ENCODE peak calls at places on chromosomes 2 and 18, in six cellular contexts. Q, Y, S, V, G and E are unnamed samples.

GRCh38 chr2:150900913-150901312 is 360.8 kb downstream of the RBM43 start:
- DNase-seq in Q (no peak), Y (no peak), S (no peak), V (no peak), G (no peak), E (no peak)

GRCh38 chr18:56702946-56703345 is 51.8 kb downstream of the WDR7 start:
- DNase-seq in Q (no peak), Y (no peak), S (no peak), V (no peak), G (no peak), E (peak; percentile 46)

GRCh38 chr2:161048317-161048716 is 111.9 kb upstream of the TANK start:
- DNase-seq in Q (no peak), Y (no peak), S (no peak), V (no peak), G (no peak), E (no peak)

GRCh38 chr2:211722928-211723327 is 815.7 kb downstream of the ERBB4 start:
- DNase-seq in Q (no peak), Y (no peak), S (no peak), V (no peak), G (no peak), E (no peak)

GRCh38 chr2:139048017-139048416 is 267.8 kb upstream of the NXPH2 start:
- DNase-seq in Q (no peak), Y (no peak), S (no peak), V (no peak), G (no peak), E (no peak)

GRCh38 chr2:74006424-74006823 is 21.7 kb downstream of the TET3 start:
- DNase-seq in Q (no peak), Y (no peak), S (peak; percentile 40), V (peak; percentile 14), G (no peak), E (no peak)

GRCh38 chr2:200052627-200053026 is 97.2 kb downstream of the MAIP1 start:
- DNase-seq in Q (no peak), Y (no peak), S (no peak), V (no peak), G (no peak), E (no peak)

GRCh38 chr2:30797381-30798015 is 9.7 kb downstream of the CAPN13 start:
- DNase-seq in Q (no peak), Y (no peak), S (no peak), V (no peak), G (no peak), E (no peak)

GRCh38 chr2:7467782-7468447 is 550.7 kb downstream of the RNF144A start:
- DNase-seq in Q (no peak), Y (no peak), S (no peak), V (no peak), G (no peak), E (no peak)

GRCh38 chr2:25558262-25558661 is 115.1 kb downstream of the DTNB start:
- DNase-seq in Q (no peak), Y (peak; percentile 57), S (no peak), V (no peak), G (no peak), E (peak; percentile 87)

GRCh38 chr2:181952413-181953226 is 33.0 kb upstream of the PPP1R1C start:
- DNase-seq in Q (no peak), Y (no peak), S (no peak), V (no peak), G (no peak), E (no peak)

GRCh38 chr2:64847930-64848329 is 141.3 kb upstream of the SLC1A4 start:
- DNase-seq in Q (no peak), Y (no peak), S (no peak), V (no peak), G (no peak), E (no peak)

GRCh38 chr2:237695201-237695780 is 67.9 kb downstream of the LRRFIP1 start:
- DNase-seq in Q (no peak), Y (no peak), S (no peak), V (no peak), G (no peak), E (peak; percentile 57)

GRCh38 chr2:190842606-190843104 is 38.0 kb upstream of the GLS start:
- DNase-seq in Q (no peak), Y (no peak), S (no peak), V (no peak), G (no peak), E (no peak)

GRCh38 chr2:86628091-86628522 is 4.4 kb upstream of the RNF103 start:
- DNase-seq in Q (no peak), Y (peak; percentile 38), S (no peak), V (no peak), G (no peak), E (no peak)

GRCh38 chr2:96261328-96262003 is 4.3 kb downstream of the TMEM127 start:
- DNase-seq in Q (no peak), Y (no peak), S (no peak), V (no peak), G (no peak), E (no peak)

GRCh38 chr18:50559750-50560680 is at the start of gene MAPK4:
- DNase-seq in Q (no peak), Y (peak; percentile 9), S (peak; percentile 58), V (no peak), G (no peak), E (no peak)

GRCh38 chr18:42765225-42765624 is 350.3 kb downstream of the RIT2 start:
- DNase-seq in Q (no peak), Y (no peak), S (no peak), V (no peak), G (no peak), E (no peak)

GRCh38 chr2:191366199-191366598 is 121.0 kb downstream of the MYO1B start:
- DNase-seq in Q (no peak), Y (no peak), S (no peak), V (no peak), G (no peak), E (no peak)

GRCh38 chr2:162029287-162029901 is 44.6 kb downstream of the DPP4 start:
- DNase-seq in Q (no peak), Y (no peak), S (no peak), V (no peak), G (no peak), E (no peak)

GRCh38 chr2:230660294-230661060 is 52.2 kb upstream of the CAB39 start:
- DNase-seq in Q (no peak), Y (no peak), S (peak; percentile 81), V (peak; percentile 68), G (no peak), E (peak; percentile 52)

GRCh38 chr2:239264838-239265651 is 135.8 kb downstream of the HDAC4 start:
- DNase-seq in Q (no peak), Y (peak; percentile 48), S (peak; percentile 80), V (peak; percentile 68), G (peak; percentile 34), E (peak; percentile 61)

GRCh38 chr2:205792908-205793307 is 110.6 kb downstream of the NRP2 start:
- DNase-seq in Q (no peak), Y (no peak), S (no peak), V (peak; percentile 45), G (no peak), E (no peak)

GRCh38 chr2:54471221-54471711 is 15.1 kb downstream of the SPTBN1 start:
- DNase-seq in Q (no peak), Y (no peak), S (no peak), V (no peak), G (no peak), E (no peak)

GRCh38 chr2:86368181-86368824 is 30.9 kb upstream of the REEP1 start:
- DNase-seq in Q (no peak), Y (peak; percentile 40), S (peak; percentile 76), V (no peak), G (no peak), E (peak; percentile 26)

GRCh38 chr2:191622374-191623320 is 55.3 kb upstream of the NABP1 start:
- DNase-seq in Q (no peak), Y (no peak), S (no peak), V (no peak), G (no peak), E (no peak)

GRCh38 chr18:55301196-55301540 is 286.8 kb downstream of the TCF4 start:
- DNase-seq in Q (no peak), Y (no peak), S (no peak), V (no peak), G (no peak), E (no peak)